ENCODE peak calls at places on chromosomes 1 and 21, in ten cellular contexts. B is PC-3, F is fibroblast of pulmonary artery, W is NCI-H1436, I is T-helper 9 cell, H is foreskin fibroblast, P is brain microvascular endothelial cell, G is fibroblast of gingiva, M is GM12878, O is AG10803. N is an unnamed sample.

GRCh38 chr1:222711319-222712252 is 705 bp downstream of the AIDA start:
- DNase-seq in M (no peak), B (peak), G (peak), F (peak), W (peak), P (peak), I (peak), H (peak), O (peak), N (no peak)

GRCh38 chr1:244041475-244042100 is 9.5 kb upstream of the ZBTB18 start:
- DNase-seq in O (peak), P (no peak), I (no peak), H (peak), W (no peak), M (no peak), G (no peak), B (peak), F (no peak), N (no peak)

GRCh38 chr21:16196521-16197208 is 466.9 kb downstream of the USP25 start:
- DNase-seq in F (peak), H (peak), B (no peak), W (no peak), P (no peak), G (no peak), M (no peak), O (peak), I (no peak), N (no peak)

GRCh38 chr1:162977944-162978568 is 91.1 kb upstream of the RGS4 start:
- DNase-seq in O (peak), I (no peak), W (no peak), G (peak), B (no peak), M (no peak), P (no peak), H (peak), F (no peak), N (no peak)

GRCh38 chr1:9455487-9456237 is 83.6 kb upstream of the SLC25A33 start:
- DNase-seq in G (peak), P (peak), F (peak), B (peak), W (peak), H (peak), M (no peak), I (peak), O (peak), N (no peak)

GRCh38 chr1:237851209-237851845 is 39.4 kb downstream of the ZP4 start:
- DNase-seq in W (peak), I (no peak), M (no peak), G (no peak), O (no peak), H (no peak), F (peak), B (peak), P (peak), N (no peak)

GRCh38 chr1:147833231-147833840 is 69.3 kb upstream of the GJA8 start:
- DNase-seq in B (peak), G (no peak), P (no peak), H (no peak), W (no peak), O (no peak), I (no peak), M (no peak), F (no peak), N (no peak)

GRCh38 chr1:19405761-19406481 is 79.4 kb downstream of the CAPZB start:
- DNase-seq in W (peak), O (peak), I (no peak), M (no peak), H (peak), F (no peak), G (peak), P (no peak), B (no peak), N (no peak)

GRCh38 chr1:18927654-18928272 is 25.4 kb upstream of the ALDH4A1 start:
- DNase-seq in B (peak), H (no peak), W (no peak), P (no peak), G (no peak), I (no peak), F (peak), O (no peak), M (no peak), N (no peak)

GRCh38 chr1:17112496-17113236 is 6.6 kb downstream of the PADI2 start:
- DNase-seq in H (no peak), P (no peak), O (no peak), I (no peak), B (no peak), M (no peak), G (no peak), F (no peak), W (no peak), N (no peak)

GRCh38 chr1:245411245-245411644 is 256.5 kb downstream of the KIF26B start:
- DNase-seq in G (no peak), B (no peak), O (no peak), F (no peak), I (no peak), M (no peak), H (no peak), P (peak), W (no peak), N (no peak)

GRCh38 chr1:209989525-209989924 is 51.5 kb downstream of the SYT14 start:
- DNase-seq in P (no peak), F (peak), H (peak), G (peak), I (no peak), W (peak), B (peak), M (no peak), O (peak), N (no peak)

GRCh38 chr1:24475700-24476099 is 26.9 kb upstream of the RCAN3 start:
- DNase-seq in M (no peak), W (no peak), P (no peak), G (no peak), B (no peak), I (no peak), F (no peak), O (no peak), H (no peak), N (no peak)

GRCh38 chr1:11550664-11551283 is 71.8 kb downstream of the DISP3 start:
- DNase-seq in H (peak), I (no peak), M (no peak), W (no peak), G (peak), P (peak), O (peak), F (peak), B (peak), N (no peak)

GRCh38 chr1:169595764-169596711 is 9.8 kb upstream of the F5 start:
- DNase-seq in I (no peak), H (peak), G (no peak), P (peak), B (peak), F (peak), W (no peak), O (peak), M (no peak), N (no peak)

GRCh38 chr1:38204698-38205097 is 158.1 kb upstream of the POU3F1 start:
- DNase-seq in H (no peak), B (no peak), I (no peak), F (no peak), G (no peak), O (no peak), P (no peak), W (no peak), M (no peak), N (no peak)

N was measured in AG04449.